ENCODE peak calls at places on chromosomes 11 and 22, in ten cellular contexts. Y is transverse colon; L is A549; X is astrocyte of the spinal cord; O is neural progenitor cell; R is AG10803; P is epithelial cell of esophagus; D is heart left ventricle; E is left lung; J is CD4-positive, alpha-beta T cell. V is an unnamed sample.

GRCh38 chr11:123616505-123617198 is 37.8 kb downstream of the SCN3B start:
- DNase-seq in L (no peak), D (peak; percentile 78), E (peak; percentile 35), P (peak; percentile 93), R (peak; percentile 81), Y (peak; percentile 13), J (no peak), O (no peak), X (peak; percentile 37), V (no peak)

GRCh38 chr22:48955351-48956311 is 872.0 kb downstream of the BRD1 start:
- DNase-seq in X (no peak), O (no peak), D (no peak), J (no peak), Y (peak; percentile 4), E (no peak), R (no peak), P (no peak), L (no peak), V (no peak)

GRCh38 chr22:35480143-35480542 is 60.5 kb upstream of the RASD2 start:
- DNase-seq in D (no peak), P (no peak), L (no peak), Y (peak; percentile 71), O (no peak), R (peak; percentile 53), E (no peak), X (peak; percentile 63), J (no peak), V (no peak)

GRCh38 chr11:20055312-20055711 is 105.0 kb downstream of the DBX1 start:
- DNase-seq in R (peak; percentile 58), O (no peak), J (no peak), E (no peak), L (no peak), Y (no peak), D (no peak), P (peak; percentile 78), X (no peak), V (no peak)

GRCh38 chr11:1271406-1271805 is 38.0 kb downstream of the TOLLIP start:
- DNase-seq in L (no peak), Y (no peak), J (no peak), O (no peak), P (no peak), E (no peak), X (no peak), D (no peak), R (no peak), V (no peak)

GRCh38 chr11:88039512-88040496 is 135.4 kb downstream of the RAB38 start:
- DNase-seq in P (no peak), L (no peak), E (no peak), O (no peak), D (no peak), Y (no peak), R (no peak), X (no peak), J (no peak), V (no peak)

GRCh38 chr22:27918351-27919221 is 470 bp downstream of the PITPNB start:
- DNase-seq in X (peak; percentile 60), O (peak; percentile 80), E (peak; percentile 62), L (peak; percentile 41), J (peak; percentile 16), P (peak; percentile 60), R (peak; percentile 39), Y (peak; percentile 55), D (peak; percentile 66), V (no peak)

GRCh38 chr11:26418391-26418790 is 86.5 kb downstream of the ANO3 start:
- DNase-seq in L (no peak), R (peak; percentile 2), O (no peak), P (no peak), X (no peak), J (no peak), Y (no peak), E (no peak), D (no peak), V (no peak)

GRCh38 chr11:69746140-69746539 is 29.0 kb downstream of the FGF4 start:
- DNase-seq in D (no peak), R (no peak), Y (no peak), E (no peak), X (no peak), P (no peak), L (no peak), O (no peak), J (no peak), V (no peak)
- TF ChIP-seq CTCF in D (no peak), R (no peak), Y (no peak), E (no peak), X (no peak), P (no peak), L (no peak), O (no peak), J (no peak), V (no peak)

GRCh38 chr22:22424956-22425355 is 83.6 kb downstream of the ZNF280B start:
- DNase-seq in O (no peak), E (no peak), D (no peak), P (no peak), L (no peak), Y (no peak), R (no peak), X (no peak), J (no peak), V (no peak)

GRCh38 chr22:22425366-22425765 is 83.2 kb downstream of the ZNF280B start:
- DNase-seq in O (no peak), Y (no peak), R (no peak), P (no peak), D (no peak), J (no peak), X (no peak), L (no peak), E (no peak), V (no peak)

GRCh38 chr22:22422629-22423112 is 85.9 kb downstream of the ZNF280B start:
- DNase-seq in P (peak; percentile 72), J (peak; percentile 45), O (peak; percentile 92), X (peak; percentile 51), Y (peak; percentile 79), E (no peak), L (peak; percentile 63), D (peak; percentile 29), R (peak; percentile 51), V (peak; percentile 14)

GRCh38 chr22:22423681-22424080 is 84.9 kb downstream of the ZNF280B start:
- DNase-seq in P (no peak), D (no peak), R (no peak), X (no peak), O (no peak), J (no peak), L (no peak), E (no peak), Y (no peak), V (no peak)

GRCh38 chr22:22424210-22424800 is 84.2 kb downstream of the ZNF280B start:
- DNase-seq in R (no peak), Y (no peak), J (no peak), D (no peak), E (no peak), P (no peak), X (no peak), L (no peak), O (peak; percentile 63), V (no peak)
- TF ChIP-seq CTCF in R (no peak), Y (no peak), J (no peak), D (no peak), E (no peak), P (no peak), X (no peak), L (no peak), O (no peak), V (no peak)

GRCh38 chr11:103880968-103881367 is 155.5 kb upstream of the DDI1 start:
- DNase-seq in O (no peak), D (no peak), J (no peak), E (no peak), Y (no peak), R (no peak), X (no peak), P (no peak), L (no peak), V (no peak)

GRCh38 chr11:103875855-103876510 is 160.5 kb upstream of the DDI1 start:
- DNase-seq in O (no peak), X (no peak), P (no peak), J (no peak), L (no peak), E (no peak), D (no peak), Y (no peak), R (no peak), V (no peak)

GRCh38 chr11:103881518-103882070 is 154.8 kb upstream of the DDI1 start:
- DNase-seq in L (no peak), Y (no peak), P (no peak), D (no peak), E (no peak), J (no peak), O (no peak), X (no peak), R (peak; percentile 43), V (no peak)

GRCh38 chr11:103878646-103879045 is 157.8 kb upstream of the DDI1 start:
- DNase-seq in P (no peak), X (no peak), D (no peak), E (no peak), J (no peak), L (no peak), O (no peak), R (no peak), Y (no peak), V (no peak)

DNA sequence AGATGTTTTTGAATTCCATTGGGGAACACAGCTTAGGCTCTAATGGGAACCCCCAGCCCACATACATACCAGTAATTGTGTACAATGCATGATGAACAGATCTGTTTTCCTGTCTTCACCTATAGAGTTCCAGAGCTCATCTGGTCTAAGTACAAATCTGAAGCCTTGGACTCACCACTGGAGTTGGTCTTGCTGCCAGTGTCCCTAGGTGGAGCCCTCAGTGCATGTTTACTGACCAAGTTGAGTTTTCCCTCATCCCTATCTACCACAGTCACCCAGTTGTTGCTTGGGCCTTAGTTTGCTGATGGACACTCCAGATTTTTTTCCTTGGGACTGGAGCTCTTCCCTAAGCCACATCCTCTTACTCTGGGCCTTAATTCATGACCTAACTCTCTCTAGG is 159.2 kb upstream of the DDI1 start:
- DNase-seq in L (peak; percentile 17), X (peak; percentile 6), O (no peak), R (peak; percentile 26), P (no peak), E (no peak), D (no peak), Y (no peak), J (no peak), V (no peak)
- TF ChIP-seq CTCF in L (no peak), X (peak; percentile 32), O (no peak), R (peak; percentile 30), P (no peak), E (no peak), D (no peak), Y (no peak), J (no peak), V (no peak)

GRCh38 chr11:9992306-9992705 is 301.7 kb downstream of the SBF2 start:
- DNase-seq in L (no peak), E (no peak), P (no peak), D (no peak), J (no peak), X (no peak), Y (no peak), O (no peak), R (peak; percentile 48), V (no peak)

DNA sequence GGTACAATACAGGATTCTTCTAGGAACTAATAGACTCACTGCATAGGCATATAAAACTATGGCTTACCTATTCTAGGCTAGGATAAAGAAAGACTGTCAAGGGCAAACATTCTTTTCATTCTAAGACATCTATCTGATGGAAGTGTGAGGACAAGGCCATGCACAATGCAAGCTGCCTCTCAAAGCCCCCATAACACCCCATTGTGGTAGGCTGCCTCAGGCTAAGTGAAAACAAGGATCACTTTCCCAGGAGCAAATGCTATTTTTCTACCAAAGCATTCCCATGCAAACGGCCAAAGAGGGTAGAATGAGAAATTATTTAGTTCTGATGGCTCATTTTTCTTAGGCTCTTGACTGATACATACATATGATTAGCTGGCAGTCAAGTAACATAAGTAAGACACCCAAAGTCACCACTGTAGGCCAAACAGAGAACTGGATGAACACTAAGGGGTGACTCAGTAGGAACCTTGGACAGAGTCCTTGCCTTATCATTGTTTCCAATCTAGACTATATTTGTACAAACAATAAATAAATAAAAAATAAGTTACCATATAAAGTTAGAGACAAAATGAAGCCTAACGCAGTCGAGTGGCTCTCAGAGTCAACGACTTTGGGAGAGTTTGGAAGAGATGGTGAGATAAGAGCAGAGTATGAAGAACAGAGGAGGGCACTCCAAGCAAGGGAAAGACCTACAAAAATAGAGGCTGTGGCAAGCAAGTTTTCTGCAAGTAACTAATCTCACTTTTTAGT is 303.6 kb downstream of the SBF2 start:
- DNase-seq in D (no peak), P (no peak), X (no peak), Y (no peak), J (no peak), O (no peak), L (peak; percentile 74), E (no peak), R (peak; percentile 54), V (no peak)
- TF ChIP-seq CTCF in D (peak; percentile 8), P (peak; percentile 12), X (peak; percentile 14), Y (no peak), J (no peak), O (no peak), L (peak; percentile 32), E (no peak), R (no peak), V (peak; percentile 21)